ENCODE peak calls at places on chromosome 13, in seven cellular contexts. One of them, this sample, is unnamed.
A peak's percentile ranks its signal among the peaks of the same experiment; 100 is the strongest.

GRCh38 chr13:28636078-28636477 is 22.9 kb upstream of the POMP start:
- DNase-seq in right atrium auricular region: no peak
- DNase-seq in foreskin fibroblast: peak; percentile 66
- DNase-seq in K562: no peak
- DNase-seq in coronary artery: no peak
- DNase-seq in tibial artery: no peak
- DNase-seq in WTC11: no peak
- DNase-seq in this sample: no peak

GRCh38 chr13:108176685-108177274 is 38.6 kb downstream of the LIG4 start:
- DNase-seq in tibial artery: no peak
- DNase-seq in foreskin fibroblast: no peak
- DNase-seq in coronary artery: no peak
- DNase-seq in WTC11: peak; percentile 74
- DNase-seq in right atrium auricular region: no peak
- DNase-seq in K562: peak; percentile 29
- DNase-seq in this sample: peak; percentile 51

GRCh38 chr13:66210677-66211076 is 1019.5 kb downstream of the PCDH9 start:
- DNase-seq in right atrium auricular region: no peak
- DNase-seq in foreskin fibroblast: peak; percentile 62
- DNase-seq in K562: no peak
- DNase-seq in WTC11: no peak
- DNase-seq in tibial artery: no peak
- DNase-seq in coronary artery: no peak
- DNase-seq in this sample: no peak

GRCh38 chr13:50572129-50572528 is 271.4 kb downstream of the DLEU7 start:
- DNase-seq in K562: no peak
- DNase-seq in foreskin fibroblast: no peak
- DNase-seq in WTC11: no peak
- DNase-seq in right atrium auricular region: no peak
- DNase-seq in coronary artery: no peak
- DNase-seq in tibial artery: no peak
- DNase-seq in this sample: no peak

GRCh38 chr13:29943301-29944085 is 93.1 kb upstream of the UBL3 start:
- DNase-seq in WTC11: no peak
- DNase-seq in tibial artery: no peak
- DNase-seq in K562: no peak
- DNase-seq in right atrium auricular region: no peak
- DNase-seq in coronary artery: no peak
- DNase-seq in foreskin fibroblast: no peak
- DNase-seq in this sample: no peak

GRCh38 chr13:75579529-75579928 is 29.9 kb downstream of the UCHL3 start:
- DNase-seq in foreskin fibroblast: no peak
- DNase-seq in right atrium auricular region: no peak
- DNase-seq in tibial artery: no peak
- DNase-seq in coronary artery: no peak
- DNase-seq in WTC11: no peak
- DNase-seq in K562: no peak
- DNase-seq in this sample: no peak

GRCh38 chr13:24680258-24680920 is at the start of gene ATP12A:
- DNase-seq in coronary artery: no peak
- DNase-seq in K562: no peak
- DNase-seq in tibial artery: no peak
- DNase-seq in right atrium auricular region: no peak
- DNase-seq in WTC11: peak; percentile 87
- DNase-seq in foreskin fibroblast: no peak
- DNase-seq in this sample: peak; percentile 47

GRCh38 chr13:75788494-75788991 is 152.4 kb downstream of the LMO7 start:
- DNase-seq in coronary artery: no peak
- DNase-seq in WTC11: no peak
- DNase-seq in K562: no peak
- DNase-seq in tibial artery: no peak
- DNase-seq in right atrium auricular region: no peak
- DNase-seq in foreskin fibroblast: peak; percentile 93
- DNase-seq in this sample: no peak

GRCh38 chr13:113548778-113549621 is 35.6 kb upstream of the TFDP1 start:
- DNase-seq in right atrium auricular region: no peak
- DNase-seq in K562: peak; percentile 39
- DNase-seq in WTC11: no peak
- DNase-seq in coronary artery: peak; percentile 38
- DNase-seq in foreskin fibroblast: no peak
- DNase-seq in tibial artery: peak; percentile 46
- DNase-seq in this sample: no peak

GRCh38 chr13:110799246-110800236 is 86.0 kb downstream of the ING1 start:
- DNase-seq in coronary artery: no peak
- DNase-seq in WTC11: no peak
- DNase-seq in right atrium auricular region: peak; percentile 73
- DNase-seq in K562: no peak
- DNase-seq in tibial artery: peak; percentile 71
- DNase-seq in foreskin fibroblast: peak; percentile 87
- DNase-seq in this sample: no peak

GRCh38 chr13:110806636-110807035 is 93.1 kb downstream of the ING1 start:
- DNase-seq in right atrium auricular region: no peak
- DNase-seq in K562: no peak
- DNase-seq in WTC11: no peak
- DNase-seq in tibial artery: peak; percentile 21
- DNase-seq in foreskin fibroblast: no peak
- DNase-seq in coronary artery: no peak
- DNase-seq in this sample: no peak

GRCh38 chr13:110797230-110797877 is 83.9 kb downstream of the ING1 start:
- DNase-seq in foreskin fibroblast: peak; percentile 14
- DNase-seq in coronary artery: no peak
- DNase-seq in tibial artery: peak; percentile 20
- DNase-seq in K562: no peak
- DNase-seq in WTC11: no peak
- DNase-seq in right atrium auricular region: no peak
- DNase-seq in this sample: no peak

GRCh38 chr13:110798595-110798994 is 85.1 kb downstream of the ING1 start:
- DNase-seq in right atrium auricular region: no peak
- DNase-seq in foreskin fibroblast: no peak
- DNase-seq in coronary artery: no peak
- DNase-seq in tibial artery: peak; percentile 60
- DNase-seq in K562: no peak
- DNase-seq in WTC11: no peak
- DNase-seq in this sample: no peak

DNA sequence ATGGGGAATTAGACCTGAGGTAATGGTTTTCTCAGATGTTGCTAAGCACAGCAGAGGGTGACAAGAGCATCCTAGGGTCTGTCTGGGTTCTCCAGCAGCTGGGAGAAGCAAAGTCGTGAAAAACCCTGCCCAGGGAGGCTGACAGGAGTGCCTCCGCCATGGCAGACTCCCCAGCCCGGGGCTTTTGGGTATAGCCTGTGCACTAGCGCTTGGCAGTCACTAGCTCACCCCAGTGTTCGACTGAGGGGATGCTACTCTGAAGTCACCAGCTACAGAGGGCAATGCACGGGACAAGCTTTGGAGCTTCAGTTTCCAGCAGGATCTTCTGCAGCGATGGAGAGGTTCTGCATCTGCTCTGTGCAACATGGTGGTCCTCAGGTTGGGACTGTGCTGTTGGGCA is 87.5 kb downstream of the ING1 start:
- DNase-seq in WTC11: no peak
- DNase-seq in right atrium auricular region: no peak
- DNase-seq in coronary artery: no peak
- DNase-seq in foreskin fibroblast: no peak
- DNase-seq in tibial artery: peak; percentile 56
- DNase-seq in K562: no peak
- DNase-seq in this sample: no peak
- TF ChIP-seq CTCF in WTC11: no peak
- TF ChIP-seq CTCF in right atrium auricular region: no peak
- TF ChIP-seq CTCF in coronary artery: no peak
- TF ChIP-seq CTCF in foreskin fibroblast: no peak
- TF ChIP-seq CTCF in tibial artery: no peak
- TF ChIP-seq CTCF in K562: no peak
- TF ChIP-seq CTCF in this sample: no peak

GRCh38 chr13:36135876-36136275 is 4.7 kb upstream of the DCLK1 start:
- DNase-seq in coronary artery: no peak
- DNase-seq in right atrium auricular region: no peak
- DNase-seq in foreskin fibroblast: no peak
- DNase-seq in tibial artery: no peak
- DNase-seq in WTC11: no peak
- DNase-seq in K562: no peak
- DNase-seq in this sample: no peak

GRCh38 chr13:36131215-36131930 is at the start of gene DCLK1:
- DNase-seq in tibial artery: peak; percentile 80
- DNase-seq in foreskin fibroblast: no peak
- DNase-seq in WTC11: peak; percentile 73
- DNase-seq in K562: no peak
- DNase-seq in right atrium auricular region: peak; percentile 69
- DNase-seq in coronary artery: no peak
- DNase-seq in this sample: peak; percentile 45

GRCh38 chr13:36131931-36132297 is 732 bp upstream of the DCLK1 start:
- DNase-seq in coronary artery: peak; percentile 82
- DNase-seq in K562: no peak
- DNase-seq in WTC11: no peak
- DNase-seq in right atrium auricular region: peak; percentile 83
- DNase-seq in tibial artery: peak; percentile 79
- DNase-seq in foreskin fibroblast: no peak
- DNase-seq in this sample: no peak

GRCh38 chr13:36134632-36135031 is 3.5 kb upstream of the DCLK1 start:
- DNase-seq in K562: no peak
- DNase-seq in WTC11: no peak
- DNase-seq in foreskin fibroblast: no peak
- DNase-seq in right atrium auricular region: no peak
- DNase-seq in tibial artery: no peak
- DNase-seq in coronary artery: no peak
- DNase-seq in this sample: no peak

GRCh38 chr13:36133950-36134349 is 2.8 kb upstream of the DCLK1 start:
- DNase-seq in right atrium auricular region: no peak
- DNase-seq in WTC11: no peak
- DNase-seq in tibial artery: no peak
- DNase-seq in foreskin fibroblast: no peak
- DNase-seq in K562: no peak
- DNase-seq in coronary artery: no peak
- DNase-seq in this sample: no peak
- TF ChIP-seq CTCF in right atrium auricular region: peak; percentile 23
- TF ChIP-seq CTCF in WTC11: no peak
- TF ChIP-seq CTCF in tibial artery: no peak
- TF ChIP-seq CTCF in foreskin fibroblast: no peak
- TF ChIP-seq CTCF in K562: no peak
- TF ChIP-seq CTCF in coronary artery: no peak
- TF ChIP-seq CTCF in this sample: no peak

GRCh38 chr13:61954092-61954491 is 538.4 kb upstream of the PCDH20 start:
- DNase-seq in K562: no peak
- DNase-seq in tibial artery: no peak
- DNase-seq in right atrium auricular region: no peak
- DNase-seq in foreskin fibroblast: no peak
- DNase-seq in coronary artery: no peak
- DNase-seq in WTC11: no peak
- DNase-seq in this sample: no peak
- TF ChIP-seq CTCF in K562: no peak
- TF ChIP-seq CTCF in tibial artery: no peak
- TF ChIP-seq CTCF in right atrium auricular region: peak; percentile 59
- TF ChIP-seq CTCF in foreskin fibroblast: no peak
- TF ChIP-seq CTCF in coronary artery: no peak
- TF ChIP-seq CTCF in WTC11: no peak
- TF ChIP-seq CTCF in this sample: peak; percentile 41

DNA sequence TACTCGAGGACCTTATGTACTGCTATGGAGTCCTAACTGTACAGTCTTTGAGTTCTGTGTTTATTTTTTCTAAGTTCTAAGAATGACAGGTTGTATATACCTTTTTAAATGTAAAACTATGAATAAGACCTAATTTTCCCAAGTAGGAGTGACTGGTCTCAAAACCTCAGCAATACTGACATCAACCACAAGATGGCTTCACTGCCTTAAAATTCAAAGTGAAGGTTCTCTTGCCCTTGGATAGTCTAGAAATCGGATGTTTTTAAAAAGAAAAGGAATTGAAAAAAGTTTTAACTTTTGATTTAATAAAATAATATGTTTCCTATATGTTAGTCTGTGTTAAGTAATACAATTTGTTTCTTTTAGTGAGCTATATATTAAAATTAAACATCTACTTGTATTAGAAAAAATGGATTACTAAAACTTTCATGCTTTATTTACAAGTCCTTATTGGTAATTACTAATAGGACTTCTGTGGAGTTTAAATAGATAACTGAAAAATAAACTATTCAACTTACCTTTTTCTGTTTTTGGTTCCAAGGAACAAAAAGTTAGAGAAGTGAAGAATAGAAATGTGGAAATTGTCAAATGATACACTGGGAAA is 52.0 kb downstream of the TDRD3 start:
- DNase-seq in K562: peak; percentile 34
- DNase-seq in right atrium auricular region: no peak
- DNase-seq in coronary artery: no peak
- DNase-seq in WTC11: no peak
- DNase-seq in foreskin fibroblast: peak; percentile 12
- DNase-seq in tibial artery: no peak
- DNase-seq in this sample: peak; percentile 43
- TF ChIP-seq CTCF in K562: no peak
- TF ChIP-seq CTCF in right atrium auricular region: peak; percentile 82
- TF ChIP-seq CTCF in coronary artery: peak; percentile 61
- TF ChIP-seq CTCF in WTC11: peak; percentile 61
- TF ChIP-seq CTCF in foreskin fibroblast: peak; percentile 87
- TF ChIP-seq CTCF in tibial artery: peak; percentile 61
- TF ChIP-seq CTCF in this sample: peak; percentile 79

GRCh38 chr13:98520674-98521449 is 56.0 kb downstream of the STK24 start:
- DNase-seq in coronary artery: no peak
- DNase-seq in right atrium auricular region: no peak
- DNase-seq in foreskin fibroblast: no peak
- DNase-seq in WTC11: no peak
- DNase-seq in K562: no peak
- DNase-seq in tibial artery: no peak
- DNase-seq in this sample: no peak

GRCh38 chr13:98519976-98520375 is 56.9 kb downstream of the STK24 start:
- DNase-seq in right atrium auricular region: no peak
- DNase-seq in WTC11: no peak
- DNase-seq in coronary artery: no peak
- DNase-seq in tibial artery: no peak
- DNase-seq in K562: no peak
- DNase-seq in foreskin fibroblast: no peak
- DNase-seq in this sample: no peak

GRCh38 chr13:98521876-98522275 is 55.0 kb downstream of the STK24 start:
- DNase-seq in right atrium auricular region: no peak
- DNase-seq in WTC11: no peak
- DNase-seq in tibial artery: no peak
- DNase-seq in coronary artery: no peak
- DNase-seq in K562: no peak
- DNase-seq in foreskin fibroblast: no peak
- DNase-seq in this sample: no peak

GRCh38 chr13:98523455-98524102 is 53.3 kb downstream of the STK24 start:
- DNase-seq in right atrium auricular region: no peak
- DNase-seq in foreskin fibroblast: no peak
- DNase-seq in WTC11: no peak
- DNase-seq in K562: no peak
- DNase-seq in tibial artery: no peak
- DNase-seq in coronary artery: no peak
- DNase-seq in this sample: no peak

GRCh38 chr13:98521461-98521860 is 55.4 kb downstream of the STK24 start:
- DNase-seq in coronary artery: no peak
- DNase-seq in foreskin fibroblast: no peak
- DNase-seq in K562: no peak
- DNase-seq in WTC11: no peak
- DNase-seq in right atrium auricular region: no peak
- DNase-seq in tibial artery: no peak
- DNase-seq in this sample: no peak
- TF ChIP-seq CTCF in coronary artery: no peak
- TF ChIP-seq CTCF in foreskin fibroblast: no peak
- TF ChIP-seq CTCF in K562: no peak
- TF ChIP-seq CTCF in WTC11: no peak
- TF ChIP-seq CTCF in right atrium auricular region: no peak
- TF ChIP-seq CTCF in tibial artery: no peak
- TF ChIP-seq CTCF in this sample: no peak